ENCODE peak calls at places on chromosomes 1 and 21, in seven cellular contexts. X is H9, N is glutamatergic neuron, K is uterus, M is kidney, O is foreskin keratinocyte, C is neural crest cell. J is an unnamed sample.

GRCh38 chr1:16122361-16122881 is 33.4 kb downstream of the EPHA2 start:
- DNase-seq in X (peak; percentile 59), N (no peak), K (no peak), M (peak; percentile 53), O (no peak), C (no peak), J (no peak)

GRCh38 chr21:43355196-43355924 is 71.6 kb downstream of the SIK1 start:
- DNase-seq in X (no peak), N (no peak), K (no peak), M (no peak), O (no peak), C (no peak), J (no peak)

GRCh38 chr1:214476958-214477870 is 74.2 kb downstream of the PTPN14 start:
- DNase-seq in X (no peak), N (no peak), K (no peak), M (no peak), O (peak; percentile 100), C (no peak), J (no peak)

GRCh38 chr1:84506729-84507453 is 510 bp upstream of the GNG5 start:
- DNase-seq in X (no peak), N (peak; percentile 81), K (no peak), M (no peak), O (no peak), C (no peak), J (no peak)

GRCh38 chr1:49052102-49052501 is 275.4 kb upstream of the BEND5 start:
- DNase-seq in X (no peak), N (no peak), K (no peak), M (no peak), O (no peak), C (no peak), J (no peak)

GRCh38 chr1:179969962-179970361 is 15.4 kb downstream of the CEP350 start:
- DNase-seq in X (no peak), N (no peak), K (no peak), M (no peak), O (no peak), C (no peak), J (no peak)

GRCh38 chr1:31828341-31828740 is 12.5 kb upstream of the SPOCD1 start:
- DNase-seq in X (no peak), N (no peak), K (no peak), M (no peak), O (no peak), C (no peak), J (no peak)

GRCh38 chr1:172359531-172359991 is 60.9 kb upstream of the C1orf105 start:
- DNase-seq in X (no peak), N (no peak), K (no peak), M (no peak), O (peak; percentile 37), C (no peak), J (no peak)

GRCh38 chr1:204116539-204116938 is 35.3 kb downstream of the ETNK2 start:
- DNase-seq in X (no peak), N (no peak), K (no peak), M (peak; percentile 32), O (no peak), C (no peak), J (no peak)

DNA sequence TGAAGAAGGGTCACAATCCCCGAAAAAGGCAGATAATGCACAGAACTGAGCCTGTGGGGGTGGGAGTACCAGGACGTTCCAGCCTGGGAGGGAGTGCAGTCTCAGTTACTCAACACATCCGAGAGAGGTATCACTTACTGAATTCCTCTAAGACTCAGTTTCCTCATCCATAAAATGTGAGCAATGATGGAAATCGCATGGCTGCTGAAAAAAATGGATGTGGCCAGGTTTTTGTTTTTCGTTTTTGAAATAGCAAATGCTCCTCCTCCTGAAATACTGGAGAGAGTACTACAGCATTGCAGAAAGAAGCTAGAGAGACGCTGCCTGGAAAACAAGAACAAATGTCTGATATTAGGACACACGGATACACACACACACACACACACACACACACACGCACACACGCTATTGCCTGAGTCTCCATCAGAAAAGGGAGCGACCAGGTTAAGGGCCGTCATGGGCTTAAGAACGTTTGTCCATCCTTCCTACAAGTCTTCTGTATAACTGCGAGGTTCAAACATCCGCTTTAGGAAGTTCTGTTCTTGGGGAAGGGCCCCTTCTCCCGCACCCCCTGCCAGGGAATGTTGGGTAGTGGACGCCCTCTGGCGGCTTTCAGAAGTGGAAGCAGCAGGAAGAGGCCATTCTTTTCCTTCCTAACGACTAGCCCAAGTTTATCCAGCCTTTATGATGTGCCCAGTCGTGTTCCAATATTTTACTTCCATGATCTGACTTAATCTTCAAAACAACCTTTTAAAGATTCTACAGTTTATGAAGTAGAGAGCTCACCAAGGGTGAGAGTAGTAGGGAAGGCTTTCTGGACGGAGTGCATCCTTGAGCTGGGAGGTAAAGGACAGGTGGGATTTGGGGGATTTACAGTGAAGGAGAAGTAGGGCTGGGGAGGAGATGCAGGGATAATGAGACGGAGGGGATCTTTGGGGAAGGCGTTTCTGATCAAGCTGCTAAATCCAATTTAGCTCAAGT is 699 bp upstream of the NES start:
- DNase-seq in X (peak; percentile 81), N (peak; percentile 72), K (peak; percentile 84), M (no peak), O (peak; percentile 71), C (peak; percentile 67), J (no peak)
- TF ChIP-seq CTCF in X (peak; percentile 89), N (peak; percentile 72), K (peak; percentile 96), M (peak; percentile 67), O (peak; percentile 84), C (peak; percentile 85), J (no peak)

GRCh38 chr1:6041432-6042062 is 4.1 kb upstream of the KCNAB2 start:
- DNase-seq in X (peak; percentile 76), N (peak; percentile 87), K (no peak), M (no peak), O (no peak), C (peak; percentile 58), J (no peak)
- TF ChIP-seq CTCF in X (peak; percentile 94), N (peak; percentile 81), K (peak; percentile 13), M (peak; percentile 43), O (peak; percentile 77), C (peak; percentile 69), J (no peak)

GRCh38 chr21:37580690-37581089 is 214.1 kb downstream of the DYRK1A start:
- DNase-seq in X (no peak), N (no peak), K (no peak), M (no peak), O (no peak), C (no peak), J (no peak)
- TF ChIP-seq CTCF in X (no peak), N (no peak), K (no peak), M (no peak), O (no peak), C (no peak), J (no peak)

GRCh38 chr1:94539496-94539895 is 2.1 kb downstream of the F3 start:
- DNase-seq in X (no peak), N (no peak), K (no peak), M (no peak), O (peak; percentile 47), C (no peak), J (no peak)
- TF ChIP-seq CTCF in X (no peak), N (no peak), K (no peak), M (no peak), O (peak; percentile 8), C (no peak), J (no peak)

DNA sequence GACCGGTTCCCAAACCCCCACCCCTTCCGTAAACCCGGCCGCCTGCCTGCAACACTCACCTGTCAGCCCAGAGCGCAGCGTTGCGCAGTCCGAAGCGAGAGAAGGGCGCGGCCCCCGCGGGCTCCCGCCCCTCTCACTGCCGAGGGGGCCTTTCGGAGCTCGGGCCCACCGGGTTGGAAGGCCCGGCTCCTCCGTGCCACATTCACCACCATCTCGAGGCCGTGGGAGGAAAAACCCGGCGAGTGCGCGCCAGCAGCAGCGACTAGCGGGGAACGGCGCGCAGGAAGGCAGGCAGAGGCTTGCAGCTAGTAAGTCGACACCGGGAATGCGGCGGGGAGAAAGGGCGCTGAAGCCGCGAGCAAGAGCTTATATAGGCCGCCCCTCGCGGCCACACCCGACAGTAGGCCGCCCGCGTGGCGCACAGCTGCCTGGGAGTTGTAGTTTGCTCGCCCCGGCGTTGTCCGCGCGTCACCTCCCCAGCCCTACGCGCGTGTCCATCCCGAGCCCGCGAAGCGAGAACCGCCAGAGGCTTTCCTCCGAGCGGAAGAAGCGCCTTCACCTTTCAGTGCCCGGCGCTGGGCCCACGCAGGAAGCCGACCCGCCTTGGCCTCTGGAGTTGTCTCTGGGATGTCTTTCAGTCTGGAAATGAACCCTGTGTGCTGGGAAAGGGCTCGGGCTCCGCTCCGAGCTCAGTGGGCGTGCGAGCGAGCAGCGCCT is 10.4 kb upstream of the RAB42 start:
- DNase-seq in X (peak; percentile 94), N (peak; percentile 94), K (peak; percentile 96), M (peak; percentile 99), O (peak; percentile 88), C (peak; percentile 98), J (peak; percentile 76)
- TF ChIP-seq CTCF in X (no peak), N (no peak), K (peak; percentile 14), M (no peak), O (no peak), C (peak; percentile 11), J (no peak)

DNA sequence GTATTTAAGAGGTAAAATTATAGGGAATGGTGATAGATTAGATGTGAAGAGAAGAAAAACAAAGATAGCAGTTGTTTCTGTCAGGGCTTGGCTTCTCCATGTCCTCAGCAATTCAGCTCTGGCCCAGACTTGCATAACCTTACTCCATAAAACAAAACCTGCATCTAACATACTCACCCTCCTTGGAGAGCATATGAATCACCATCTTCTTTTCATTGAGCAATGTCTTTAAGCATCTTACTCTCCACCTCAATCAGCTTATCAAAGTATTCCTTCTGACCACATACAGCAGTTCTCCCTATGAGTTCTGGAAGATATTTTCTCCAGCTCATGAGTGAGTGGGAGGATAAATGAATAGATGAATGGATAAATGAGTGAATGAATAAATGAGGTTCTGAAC is 49.0 kb downstream of the RAB3B start:
- DNase-seq in X (no peak), N (no peak), K (no peak), M (no peak), O (peak; percentile 43), C (no peak), J (no peak)
- TF ChIP-seq CTCF in X (no peak), N (no peak), K (no peak), M (no peak), O (no peak), C (no peak), J (no peak)

GRCh38 chr1:38088366-38088765 is 41.8 kb upstream of the POU3F1 start:
- DNase-seq in X (peak; percentile 41), N (no peak), K (no peak), M (no peak), O (no peak), C (no peak), J (no peak)
- TF ChIP-seq CTCF in X (peak; percentile 13), N (no peak), K (no peak), M (no peak), O (peak; percentile 43), C (no peak), J (no peak)

GRCh38 chr1:201982923-201983805 is 716 bp downstream of the RNPEP start:
- DNase-seq in X (peak; percentile 70), N (peak; percentile 73), K (peak; percentile 77), M (peak; percentile 91), O (peak; percentile 69), C (peak; percentile 60), J (peak; percentile 46)
- TF ChIP-seq CTCF in X (no peak), N (no peak), K (no peak), M (no peak), O (peak; percentile 49), C (peak; percentile 39), J (no peak)

GRCh38 chr1:201704439-201704792 is 124.5 kb upstream of the IPO9 start:
- DNase-seq in X (no peak), N (no peak), K (no peak), M (no peak), O (no peak), C (no peak), J (no peak)
- TF ChIP-seq CTCF in X (no peak), N (peak; percentile 32), K (no peak), M (no peak), O (no peak), C (peak; percentile 9), J (no peak)

J was measured in omental fat pad.